ENCODE peak calls at places on chromosome 2, in five cellular contexts. One of them, this sample, is unnamed.

GRCh38 chr2:110124038-110124825 is 8.6 kb upstream of the MALL start:
- DNase-seq in NCI-H2029: no peak
- DNase-seq in psoas muscle: no peak
- DNase-seq in stimulated activated CD8-positive, alpha-beta memory T cell treated with anti-CD3 and anti-CD28 coated beads, Interleukin-4, amount 100 ng/mL, for 1 hour: no peak
- DNase-seq in endothelial cell: no peak
- DNase-seq in this sample: no peak

GRCh38 chr2:62660582-62661262 is 44.8 kb upstream of the EHBP1 start:
- DNase-seq in endothelial cell: no peak
- DNase-seq in psoas muscle: no peak
- DNase-seq in stimulated activated CD8-positive, alpha-beta memory T cell treated with anti-CD3 and anti-CD28 coated beads, Interleukin-4, amount 100 ng/mL, for 1 hour: no peak
- DNase-seq in NCI-H2029: no peak
- DNase-seq in this sample: peak; percentile 97

GRCh38 chr2:54768772-54769428 is 45.4 kb downstream of the EML6 start:
- DNase-seq in psoas muscle: no peak
- DNase-seq in endothelial cell: no peak
- DNase-seq in NCI-H2029: no peak
- DNase-seq in stimulated activated CD8-positive, alpha-beta memory T cell treated with anti-CD3 and anti-CD28 coated beads, Interleukin-4, amount 100 ng/mL, for 1 hour: no peak
- DNase-seq in this sample: no peak

GRCh38 chr2:33597026-33597425 is 2.1 kb downstream of the FAM98A start:
- DNase-seq in stimulated activated CD8-positive, alpha-beta memory T cell treated with anti-CD3 and anti-CD28 coated beads, Interleukin-4, amount 100 ng/mL, for 1 hour: no peak
- DNase-seq in NCI-H2029: no peak
- DNase-seq in psoas muscle: no peak
- DNase-seq in endothelial cell: no peak
- DNase-seq in this sample: no peak

GRCh38 chr2:75053484-75054112 is 95.2 kb downstream of the POLE4 start:
- DNase-seq in stimulated activated CD8-positive, alpha-beta memory T cell treated with anti-CD3 and anti-CD28 coated beads, Interleukin-4, amount 100 ng/mL, for 1 hour: no peak
- DNase-seq in NCI-H2029: peak; percentile 4
- DNase-seq in endothelial cell: peak; percentile 47
- DNase-seq in psoas muscle: no peak
- DNase-seq in this sample: peak; percentile 37

GRCh38 chr2:133833746-133834145 is 265.5 kb upstream of the NCKAP5 start:
- DNase-seq in NCI-H2029: no peak
- DNase-seq in stimulated activated CD8-positive, alpha-beta memory T cell treated with anti-CD3 and anti-CD28 coated beads, Interleukin-4, amount 100 ng/mL, for 1 hour: no peak
- DNase-seq in endothelial cell: no peak
- DNase-seq in psoas muscle: no peak
- DNase-seq in this sample: no peak

GRCh38 chr2:239853706-239854327 is 171.3 kb downstream of the NDUFA10 start:
- DNase-seq in NCI-H2029: no peak
- DNase-seq in endothelial cell: no peak
- DNase-seq in stimulated activated CD8-positive, alpha-beta memory T cell treated with anti-CD3 and anti-CD28 coated beads, Interleukin-4, amount 100 ng/mL, for 1 hour: no peak
- DNase-seq in psoas muscle: no peak
- DNase-seq in this sample: no peak

GRCh38 chr2:95023222-95023597 is 2.3 kb upstream of the MAL start:
- DNase-seq in endothelial cell: no peak
- DNase-seq in stimulated activated CD8-positive, alpha-beta memory T cell treated with anti-CD3 and anti-CD28 coated beads, Interleukin-4, amount 100 ng/mL, for 1 hour: no peak
- DNase-seq in psoas muscle: no peak
- DNase-seq in NCI-H2029: no peak
- DNase-seq in this sample: peak; percentile 48

GRCh38 chr2:114022360-114023085 is 132.6 kb downstream of the ACTR3 start:
- DNase-seq in NCI-H2029: no peak
- DNase-seq in stimulated activated CD8-positive, alpha-beta memory T cell treated with anti-CD3 and anti-CD28 coated beads, Interleukin-4, amount 100 ng/mL, for 1 hour: no peak
- DNase-seq in psoas muscle: no peak
- DNase-seq in endothelial cell: no peak
- DNase-seq in this sample: peak; percentile 42

GRCh38 chr2:228681426-228681825 is 499.9 kb upstream of the SPHKAP start:
- DNase-seq in psoas muscle: no peak
- DNase-seq in stimulated activated CD8-positive, alpha-beta memory T cell treated with anti-CD3 and anti-CD28 coated beads, Interleukin-4, amount 100 ng/mL, for 1 hour: no peak
- DNase-seq in endothelial cell: no peak
- DNase-seq in NCI-H2029: peak; percentile 7
- DNase-seq in this sample: no peak

GRCh38 chr2:112938904-112939303 is 27.9 kb downstream of the IL37 start:
- DNase-seq in stimulated activated CD8-positive, alpha-beta memory T cell treated with anti-CD3 and anti-CD28 coated beads, Interleukin-4, amount 100 ng/mL, for 1 hour: no peak
- DNase-seq in psoas muscle: no peak
- DNase-seq in endothelial cell: no peak
- DNase-seq in NCI-H2029: no peak
- DNase-seq in this sample: no peak

GRCh38 chr2:164224007-164224406 is 397.3 kb downstream of the GRB14 start:
- DNase-seq in NCI-H2029: no peak
- DNase-seq in stimulated activated CD8-positive, alpha-beta memory T cell treated with anti-CD3 and anti-CD28 coated beads, Interleukin-4, amount 100 ng/mL, for 1 hour: no peak
- DNase-seq in endothelial cell: no peak
- DNase-seq in psoas muscle: no peak
- DNase-seq in this sample: no peak

GRCh38 chr2:238493880-238494572 is 67.3 kb downstream of the ASB1 start:
- DNase-seq in stimulated activated CD8-positive, alpha-beta memory T cell treated with anti-CD3 and anti-CD28 coated beads, Interleukin-4, amount 100 ng/mL, for 1 hour: no peak
- DNase-seq in NCI-H2029: no peak
- DNase-seq in endothelial cell: no peak
- DNase-seq in psoas muscle: peak; percentile 15
- DNase-seq in this sample: no peak

GRCh38 chr2:172083725-172084483 is 1.4 kb upstream of the DLX1 start:
- DNase-seq in stimulated activated CD8-positive, alpha-beta memory T cell treated with anti-CD3 and anti-CD28 coated beads, Interleukin-4, amount 100 ng/mL, for 1 hour: no peak
- DNase-seq in psoas muscle: no peak
- DNase-seq in NCI-H2029: no peak
- DNase-seq in endothelial cell: no peak
- DNase-seq in this sample: no peak

GRCh38 chr2:241413929-241414580 is 58.0 kb downstream of the FARP2 start:
- DNase-seq in stimulated activated CD8-positive, alpha-beta memory T cell treated with anti-CD3 and anti-CD28 coated beads, Interleukin-4, amount 100 ng/mL, for 1 hour: no peak
- DNase-seq in endothelial cell: no peak
- DNase-seq in NCI-H2029: no peak
- DNase-seq in psoas muscle: no peak
- DNase-seq in this sample: no peak

GRCh38 chr2:174325932-174326879 is 8.5 kb upstream of the SP9 start:
- DNase-seq in psoas muscle: peak; percentile 57
- DNase-seq in stimulated activated CD8-positive, alpha-beta memory T cell treated with anti-CD3 and anti-CD28 coated beads, Interleukin-4, amount 100 ng/mL, for 1 hour: no peak
- DNase-seq in endothelial cell: peak; percentile 41
- DNase-seq in NCI-H2029: no peak
- DNase-seq in this sample: peak; percentile 51

GRCh38 chr2:46545015-46545839 is 65.9 kb downstream of the TMEM247 start:
- DNase-seq in psoas muscle: no peak
- DNase-seq in endothelial cell: no peak
- DNase-seq in NCI-H2029: no peak
- DNase-seq in stimulated activated CD8-positive, alpha-beta memory T cell treated with anti-CD3 and anti-CD28 coated beads, Interleukin-4, amount 100 ng/mL, for 1 hour: no peak
- DNase-seq in this sample: no peak

GRCh38 chr2:61694312-61695274 is 156.4 kb upstream of the XPO1 start:
- DNase-seq in endothelial cell: peak; percentile 95
- DNase-seq in stimulated activated CD8-positive, alpha-beta memory T cell treated with anti-CD3 and anti-CD28 coated beads, Interleukin-4, amount 100 ng/mL, for 1 hour: peak; percentile 76
- DNase-seq in psoas muscle: peak; percentile 97
- DNase-seq in NCI-H2029: peak; percentile 82
- DNase-seq in this sample: peak; percentile 90

GRCh38 chr2:238936162-238937052 is 88.5 kb downstream of the TWIST2 start:
- DNase-seq in NCI-H2029: no peak
- DNase-seq in stimulated activated CD8-positive, alpha-beta memory T cell treated with anti-CD3 and anti-CD28 coated beads, Interleukin-4, amount 100 ng/mL, for 1 hour: no peak
- DNase-seq in psoas muscle: no peak
- DNase-seq in endothelial cell: no peak
- DNase-seq in this sample: no peak

GRCh38 chr2:215434447-215435260 is 1.2 kb downstream of the FN1 start:
- DNase-seq in psoas muscle: no peak
- DNase-seq in endothelial cell: no peak
- DNase-seq in stimulated activated CD8-positive, alpha-beta memory T cell treated with anti-CD3 and anti-CD28 coated beads, Interleukin-4, amount 100 ng/mL, for 1 hour: no peak
- DNase-seq in NCI-H2029: no peak
- DNase-seq in this sample: no peak

GRCh38 chr2:172038121-172038520 is 38.4 kb downstream of the METAP1D start:
- DNase-seq in endothelial cell: no peak
- DNase-seq in NCI-H2029: no peak
- DNase-seq in psoas muscle: no peak
- DNase-seq in stimulated activated CD8-positive, alpha-beta memory T cell treated with anti-CD3 and anti-CD28 coated beads, Interleukin-4, amount 100 ng/mL, for 1 hour: no peak
- DNase-seq in this sample: no peak

GRCh38 chr2:101963198-101963597 is 28.6 kb upstream of the IL1R2 start:
- DNase-seq in psoas muscle: no peak
- DNase-seq in stimulated activated CD8-positive, alpha-beta memory T cell treated with anti-CD3 and anti-CD28 coated beads, Interleukin-4, amount 100 ng/mL, for 1 hour: no peak
- DNase-seq in endothelial cell: no peak
- DNase-seq in NCI-H2029: no peak
- DNase-seq in this sample: no peak

GRCh38 chr2:187338679-187339121 is 109.4 kb downstream of the CALCRL start:
- DNase-seq in endothelial cell: peak; percentile 9
- DNase-seq in psoas muscle: peak; percentile 43
- DNase-seq in NCI-H2029: no peak
- DNase-seq in stimulated activated CD8-positive, alpha-beta memory T cell treated with anti-CD3 and anti-CD28 coated beads, Interleukin-4, amount 100 ng/mL, for 1 hour: no peak
- DNase-seq in this sample: no peak

GRCh38 chr2:182715121-182715895 is 749 bp upstream of the DNAJC10 start:
- DNase-seq in NCI-H2029: peak; percentile 26
- DNase-seq in stimulated activated CD8-positive, alpha-beta memory T cell treated with anti-CD3 and anti-CD28 coated beads, Interleukin-4, amount 100 ng/mL, for 1 hour: no peak
- DNase-seq in endothelial cell: no peak
- DNase-seq in psoas muscle: no peak
- DNase-seq in this sample: no peak

GRCh38 chr2:21422050-21422449 is 298.3 kb downstream of the TDRD15 start:
- DNase-seq in stimulated activated CD8-positive, alpha-beta memory T cell treated with anti-CD3 and anti-CD28 coated beads, Interleukin-4, amount 100 ng/mL, for 1 hour: no peak
- DNase-seq in NCI-H2029: peak; percentile 2
- DNase-seq in endothelial cell: peak; percentile 85
- DNase-seq in psoas muscle: no peak
- DNase-seq in this sample: peak; percentile 23

GRCh38 chr2:60468390-60469085 is 84.9 kb downstream of the BCL11A start:
- DNase-seq in endothelial cell: no peak
- DNase-seq in psoas muscle: no peak
- DNase-seq in NCI-H2029: no peak
- DNase-seq in stimulated activated CD8-positive, alpha-beta memory T cell treated with anti-CD3 and anti-CD28 coated beads, Interleukin-4, amount 100 ng/mL, for 1 hour: no peak
- DNase-seq in this sample: no peak

GRCh38 chr2:12741361-12741760 is 24.6 kb downstream of the TRIB2 start:
- DNase-seq in psoas muscle: no peak
- DNase-seq in stimulated activated CD8-positive, alpha-beta memory T cell treated with anti-CD3 and anti-CD28 coated beads, Interleukin-4, amount 100 ng/mL, for 1 hour: no peak
- DNase-seq in endothelial cell: no peak
- DNase-seq in NCI-H2029: no peak
- DNase-seq in this sample: no peak

GRCh38 chr2:224354631-224355211 is 47.2 kb downstream of the FAM124B start:
- DNase-seq in stimulated activated CD8-positive, alpha-beta memory T cell treated with anti-CD3 and anti-CD28 coated beads, Interleukin-4, amount 100 ng/mL, for 1 hour: no peak
- DNase-seq in NCI-H2029: no peak
- DNase-seq in endothelial cell: no peak
- DNase-seq in psoas muscle: no peak
- DNase-seq in this sample: peak; percentile 55